ENCODE peak calls at places on chromosomes 2 and 18, in seven cellular contexts. One of them, this sample, is unnamed.

GRCh38 chr2:237966250-237966564 is 607 bp upstream of the UBE2F start:
- DNase-seq in NCI-H1436: no peak
- DNase-seq in nephron progenitor cell: no peak
- DNase-seq in A172: no peak
- DNase-seq in KG1: no peak
- DNase-seq in GM19239: no peak
- DNase-seq in T-cell: no peak
- DNase-seq in this sample: no peak

GRCh38 chr2:126048719-126049118 is 607.2 kb upstream of the GYPC start:
- DNase-seq in NCI-H1436: no peak
- DNase-seq in nephron progenitor cell: no peak
- DNase-seq in A172: no peak
- DNase-seq in KG1: no peak
- DNase-seq in GM19239: no peak
- DNase-seq in T-cell: no peak
- DNase-seq in this sample: no peak

GRCh38 chr18:63002305-63002704 is 287.0 kb downstream of the PHLPP1 start:
- DNase-seq in NCI-H1436: no peak
- DNase-seq in nephron progenitor cell: no peak
- DNase-seq in A172: no peak
- DNase-seq in KG1: no peak
- DNase-seq in GM19239: no peak
- DNase-seq in T-cell: no peak
- DNase-seq in this sample: no peak

GRCh38 chr2:198326431-198326830 is 522.0 kb downstream of the PLCL1 start:
- DNase-seq in NCI-H1436: no peak
- DNase-seq in nephron progenitor cell: no peak
- DNase-seq in A172: peak
- DNase-seq in KG1: no peak
- DNase-seq in GM19239: no peak
- DNase-seq in T-cell: no peak
- DNase-seq in this sample: no peak

GRCh38 chr2:203582468-203582867 is 47.4 kb upstream of the RAPH1 start:
- DNase-seq in NCI-H1436: no peak
- DNase-seq in nephron progenitor cell: no peak
- DNase-seq in A172: no peak
- DNase-seq in KG1: no peak
- DNase-seq in GM19239: no peak
- DNase-seq in T-cell: no peak
- DNase-seq in this sample: no peak

GRCh38 chr2:155281907-155282306 is 583.4 kb downstream of the KCNJ3 start:
- DNase-seq in NCI-H1436: no peak
- DNase-seq in nephron progenitor cell: no peak
- DNase-seq in A172: no peak
- DNase-seq in KG1: no peak
- DNase-seq in GM19239: no peak
- DNase-seq in T-cell: no peak
- DNase-seq in this sample: no peak

GRCh38 chr2:70732736-70733427 is 35.1 kb downstream of the ADD2 start:
- DNase-seq in NCI-H1436: no peak
- DNase-seq in nephron progenitor cell: no peak
- DNase-seq in A172: no peak
- DNase-seq in KG1: no peak
- DNase-seq in GM19239: no peak
- DNase-seq in T-cell: no peak
- DNase-seq in this sample: no peak

GRCh38 chr2:136448435-136448834 is 316.9 kb upstream of the THSD7B start:
- DNase-seq in NCI-H1436: no peak
- DNase-seq in nephron progenitor cell: no peak
- DNase-seq in A172: no peak
- DNase-seq in KG1: no peak
- DNase-seq in GM19239: no peak
- DNase-seq in T-cell: no peak
- DNase-seq in this sample: no peak

GRCh38 chr2:54666741-54667639 is 56.5 kb upstream of the EML6 start:
- DNase-seq in NCI-H1436: no peak
- DNase-seq in nephron progenitor cell: no peak
- DNase-seq in A172: peak
- DNase-seq in KG1: no peak
- DNase-seq in GM19239: no peak
- DNase-seq in T-cell: no peak
- DNase-seq in this sample: no peak

GRCh38 chr2:860259-860855 is 90.3 kb upstream of the SNTG2 start:
- DNase-seq in NCI-H1436: no peak
- DNase-seq in nephron progenitor cell: no peak
- DNase-seq in A172: no peak
- DNase-seq in KG1: no peak
- DNase-seq in GM19239: no peak
- DNase-seq in T-cell: no peak
- DNase-seq in this sample: no peak

GRCh38 chr2:109438773-109439191 is 175.0 kb downstream of the SEPTIN10 start:
- DNase-seq in NCI-H1436: no peak
- DNase-seq in nephron progenitor cell: no peak
- DNase-seq in A172: peak
- DNase-seq in KG1: no peak
- DNase-seq in GM19239: no peak
- DNase-seq in T-cell: no peak
- DNase-seq in this sample: no peak

GRCh38 chr18:44245026-44245425 is 435.7 kb upstream of the SETBP1 start:
- DNase-seq in NCI-H1436: no peak
- DNase-seq in nephron progenitor cell: no peak
- DNase-seq in A172: no peak
- DNase-seq in KG1: no peak
- DNase-seq in GM19239: no peak
- DNase-seq in T-cell: no peak
- DNase-seq in this sample: no peak

GRCh38 chr2:102424754-102425153 is 1.8 kb downstream of the IL18RAP start:
- DNase-seq in NCI-H1436: no peak
- DNase-seq in nephron progenitor cell: no peak
- DNase-seq in A172: no peak
- DNase-seq in KG1: no peak
- DNase-seq in GM19239: no peak
- DNase-seq in T-cell: no peak
- DNase-seq in this sample: peak